ENCODE peak calls at places on chromosome 4, in four cellular contexts. K is left ventricle myocardium inferior, Q is psoas muscle, U is prostate gland. I is an unnamed sample. For H3K36me3, the result is how much of the 10 kb centered on the place peaks cover.

GRCh38 chr4:152935661-152936445 is at the start of gene FHDC1:
- DNase-seq in Q (peak), U (peak), K (no peak), I (peak)

GRCh38 chr4:170497729-170498128 is 408.0 kb upstream of the AADAT start:
- DNase-seq in Q (no peak), K (no peak), U (no peak), I (no peak)

GRCh38 chr4:120812216-120812615 is 110.3 kb downstream of the PRDM5 start:
- DNase-seq in U (no peak), K (no peak), Q (no peak), I (no peak)

GRCh38 chr4:184473515-184474260 is 662 bp downstream of the IRF2 start:
- DNase-seq in Q (peak), U (peak), K (peak), I (peak)

GRCh38 chr4:121519236-121519838 is 138.5 kb upstream of the QRFPR start:
- DNase-seq in K (no peak), Q (no peak), U (no peak), I (no peak)

GRCh38 chr4:7717161-7717560 is 222.5 kb downstream of the AFAP1 start:
- DNase-seq in Q (no peak), U (no peak), K (no peak), I (no peak)

GRCh38 chr4:83535520-83535944 is 376 bp upstream of the GPAT3 start:
- DNase-seq in Q (peak), U (peak), K (peak), I (peak)

GRCh38 chr4:179569549-179569948 is 2127.3 kb upstream of the AGA start:
- DNase-seq in U (no peak), K (no peak), Q (no peak), I (no peak)

GRCh38 chr4:13112030-13112429 is 372.1 kb downstream of the RAB28 start:
- DNase-seq in U (no peak), Q (no peak), K (no peak), I (no peak)

GRCh38 chr4:5751918-5752802 is 41.2 kb downstream of the EVC start:
- DNase-seq in Q (no peak), K (no peak), U (no peak), I (peak)

GRCh38 chr4:35125995-35126712 is 1118.2 kb downstream of the ARAP2 start:
- DNase-seq in K (no peak), U (no peak), Q (no peak), I (no peak)

GRCh38 chr4:5114911-5115310 is 63.6 kb downstream of the STK32B start:
- DNase-seq in U (no peak), K (no peak), Q (no peak), I (no peak)

GRCh38 chr4:6907658-6908191 is 1.9 kb upstream of the TBC1D14 start:
- DNase-seq in Q (no peak), U (peak), K (no peak), I (peak)

GRCh38 chr4:118969359-118969758 is 80.7 kb downstream of the SYNPO2 start:
- DNase-seq in U (peak), Q (peak), K (peak), I (peak)

GRCh38 chr4:60611762-60612496 is 588.2 kb upstream of the ADGRL3 start:
- DNase-seq in K (no peak), U (no peak), Q (no peak), I (no peak)

GRCh38 chr4:84939111-84939510 is 27.4 kb downstream of the WDFY3 start:
- DNase-seq in Q (no peak), K (no peak), U (no peak), I (no peak)

GRCh38 chr4:146073517-146073916 is 102.0 kb upstream of the LSM6 start:
- DNase-seq in Q (no peak), U (no peak), K (no peak), I (no peak)

GRCh38 chr4:33722800-33723511 is 2521.4 kb downstream of the ARAP2 start:
- DNase-seq in U (no peak), Q (no peak), K (no peak), I (no peak)

GRCh38 chr4:47692691-47693090 is 145.2 kb downstream of the CORIN start:
- DNase-seq in U (no peak), K (no peak), Q (no peak), I (no peak)

GRCh38 chr4:23097251-23097650 is 404.5 kb downstream of the GBA3 start:
- DNase-seq in Q (no peak), U (no peak), K (no peak), I (no peak)

GRCh38 chr4:65467280-65467679 is 203.0 kb downstream of the EPHA5 start:
- DNase-seq in K (no peak), Q (no peak), U (no peak), I (no peak)

GRCh38 chr4:55920571-55920970 is 28.2 kb upstream of the CEP135 start:
- DNase-seq in K (no peak), U (no peak), Q (no peak), I (no peak)

DNA sequence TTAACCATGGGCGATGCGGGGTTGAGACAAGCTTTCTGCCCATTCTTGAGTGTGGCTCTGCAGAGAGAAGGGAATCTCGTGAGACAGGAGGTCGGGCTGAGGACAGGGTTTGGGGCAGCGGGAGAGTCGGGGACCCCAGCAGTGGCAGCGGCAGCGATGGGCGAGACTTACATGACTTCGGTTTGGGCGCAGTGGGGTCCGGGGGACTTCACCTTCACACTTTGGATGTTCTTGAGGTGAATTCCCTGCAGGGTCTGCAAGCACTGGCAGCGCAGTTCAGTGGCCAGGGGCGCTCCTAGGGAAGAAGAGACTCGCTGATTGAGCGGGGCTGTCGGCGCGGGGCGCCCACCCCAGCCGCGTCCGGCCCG is 383 bp downstream of the CXCL2 start:
- DNase-seq in Q (no peak), U (no peak), K (peak), I (peak)
- H3K4me3 ChIP-seq in Q (peak), U (peak), K (peak), I (peak)

DNA sequence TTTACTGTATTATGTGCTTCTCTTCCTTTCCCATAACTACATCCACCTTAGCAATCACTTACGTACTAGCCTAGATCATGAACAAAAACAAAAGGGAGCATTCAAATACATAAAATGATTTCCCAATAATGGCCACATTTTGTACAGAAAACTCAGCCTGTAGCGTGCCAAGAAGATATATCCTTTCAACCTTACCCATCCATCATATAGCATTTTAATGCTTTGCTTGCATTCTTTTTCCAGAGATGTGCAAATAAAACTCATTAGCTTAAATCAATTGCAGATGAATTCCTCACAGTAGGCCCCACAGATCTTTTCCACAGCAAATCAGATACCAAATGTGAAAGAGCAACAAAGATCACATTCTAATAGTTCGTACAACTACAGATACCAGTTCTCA is 20.8 kb downstream of the GRSF1 start:
- DNase-seq in U (no peak), Q (no peak), K (no peak), I (no peak)
- H3K36me3 ChIP-seq in U (under half), Q (half or more), K (half or more), I (under half)

GRCh38 chr4:127782025-127782274 is 172 bp upstream of the HSPA4L start:
- DNase-seq in Q (peak), K (peak), U (peak), I (peak)
- H3K4me3 ChIP-seq in Q (peak), K (peak), U (peak), I (peak)

DNA sequence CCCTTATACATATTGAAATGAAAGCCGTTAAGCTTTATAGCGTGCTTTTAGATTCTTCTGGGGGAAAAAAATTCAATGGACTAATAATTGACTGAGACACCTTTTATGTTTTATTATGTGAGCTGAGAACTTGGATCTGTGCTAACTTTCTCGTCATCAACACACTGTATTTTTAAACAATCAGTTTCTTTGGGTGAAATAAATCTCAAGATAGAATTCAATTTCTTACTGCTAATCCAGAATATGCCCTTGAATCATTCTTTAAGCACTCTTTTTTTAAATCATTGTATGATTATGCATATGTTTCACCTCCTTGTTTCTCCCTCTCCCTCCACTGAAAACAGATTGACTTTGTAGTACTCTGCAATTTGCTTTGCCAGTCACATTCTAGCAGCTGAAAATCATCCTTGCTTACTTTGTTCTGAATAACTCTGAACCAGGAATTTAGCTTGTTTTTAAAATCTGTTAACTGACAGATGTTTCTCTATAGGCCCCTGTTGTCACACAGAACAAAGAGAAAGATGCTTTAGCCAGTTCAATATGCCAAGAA is 81.5 kb downstream of the SLIT2 start:
- DNase-seq in Q (no peak), K (no peak), U (no peak), I (no peak)
- H3K36me3 ChIP-seq in Q (under half), K (under half), U (under half), I (under half)

GRCh38 chr4:3372264-3372932 is 69.4 kb upstream of the HGFAC start:
- DNase-seq in K (no peak), Q (no peak), U (no peak), I (no peak)

GRCh38 chr4:3368841-3369760 is 72.7 kb upstream of the HGFAC start:
- DNase-seq in Q (no peak), K (no peak), U (no peak), I (no peak)

GRCh38 chr4:3369781-3370660 is 71.7 kb upstream of the HGFAC start:
- DNase-seq in U (no peak), K (peak), Q (no peak), I (no peak)

GRCh38 chr4:3371581-3372001 is 70.2 kb upstream of the HGFAC start:
- DNase-seq in K (no peak), Q (no peak), U (no peak), I (no peak)

GRCh38 chr4:3371038-3371437 is 70.7 kb upstream of the HGFAC start:
- DNase-seq in K (no peak), U (no peak), Q (no peak), I (no peak)
- H3K4me3 ChIP-seq in K (peak), U (no peak), Q (no peak), I (no peak)

GRCh38 chr4:173318648-173319211 is 15.4 kb downstream of the HMGB2 start:
- DNase-seq in K (no peak), U (no peak), Q (no peak), I (no peak)

GRCh38 chr4:173317003-173317402 is 17.2 kb downstream of the HMGB2 start:
- DNase-seq in U (no peak), K (no peak), Q (no peak), I (peak)

GRCh38 chr4:173319696-173320095 is 14.5 kb downstream of the HMGB2 start:
- DNase-seq in U (no peak), K (no peak), Q (no peak), I (no peak)

GRCh38 chr4:173314715-173315114 is 19.4 kb downstream of the HMGB2 start:
- DNase-seq in U (no peak), Q (no peak), K (no peak), I (no peak)

GRCh38 chr4:173316060-173316459 is 18.1 kb downstream of the HMGB2 start:
- DNase-seq in Q (no peak), K (no peak), U (no peak), I (no peak)
- H3K36me3 ChIP-seq in Q (under half), K (under half), U (under half), I (under half)

GRCh38 chr4:40856836-40857362 is 107.1 kb downstream of the NSUN7 start:
- DNase-seq in K (peak), Q (peak), U (peak), I (peak)
- H3K4me3 ChIP-seq in K (peak), Q (peak), U (peak), I (peak)

GRCh38 chr4:124325676-124326075 is 386.9 kb downstream of the ANKRD50 start:
- DNase-seq in Q (no peak), K (no peak), U (no peak), I (no peak)
- H3K36me3 ChIP-seq in Q (under half), K (under half), U (under half), I (under half)

GRCh38 chr4:148431401-148431800 is 10.8 kb downstream of the NR3C2 start:
- DNase-seq in K (no peak), U (no peak), Q (no peak), I (no peak)

GRCh38 chr4:148436512-148436911 is 5.7 kb downstream of the NR3C2 start:
- DNase-seq in Q (no peak), K (no peak), U (no peak), I (no peak)

GRCh38 chr4:148435654-148436406 is 6.4 kb downstream of the NR3C2 start:
- DNase-seq in U (no peak), K (peak), Q (peak), I (no peak)

GRCh38 chr4:148437439-148437838 is 4.8 kb downstream of the NR3C2 start:
- DNase-seq in Q (no peak), U (no peak), K (no peak), I (no peak)

DNA sequence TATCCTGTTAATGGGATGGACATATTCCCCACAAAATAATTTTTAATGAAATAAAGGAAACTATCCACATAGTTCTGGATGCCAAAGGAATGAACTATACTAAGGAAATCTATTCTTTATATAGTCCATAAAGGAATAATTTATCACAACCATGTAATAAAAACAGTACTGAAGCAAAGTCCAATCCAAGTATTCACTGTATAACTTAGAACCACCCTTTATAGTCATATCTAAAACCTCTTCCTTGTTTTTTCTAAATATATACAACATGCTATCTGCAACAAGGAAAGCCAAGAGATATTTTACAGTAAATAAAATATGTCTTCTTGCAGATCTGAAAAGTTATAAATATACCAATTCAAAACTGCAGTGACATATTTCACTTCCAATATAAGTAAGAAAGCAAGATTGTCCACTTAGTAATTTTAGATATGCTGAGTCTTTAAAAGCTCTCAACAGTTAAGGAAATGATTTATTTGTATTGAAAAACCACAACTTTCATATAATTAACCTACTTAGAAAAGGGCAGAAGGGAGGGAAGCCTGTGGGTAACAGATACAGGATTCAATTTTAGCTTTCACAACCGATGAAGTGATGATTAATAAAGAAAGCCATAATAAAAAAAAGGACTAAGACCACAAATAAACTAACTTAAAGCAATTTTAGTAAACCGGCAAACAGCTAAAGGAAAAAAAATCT is 8.0 kb downstream of the NR3C2 start:
- DNase-seq in U (no peak), K (no peak), Q (no peak), I (no peak)
- H3K4me3 ChIP-seq in U (no peak), K (peak), Q (peak), I (no peak)

I was measured in WERI-Rb-1.